ENCODE peak calls at places on chromosomes 5 and 9, in six cellular contexts. A is uterus; S is epithelial cell of esophagus; Z is NCI-H1417; P is M059J; O is T-helper 2 cell treated with Interferon-gamma antibody and Interleukin-4, amounts not matched to agents 5 μg/mL and 100 μg/mL, for 36 hours. T is an unnamed sample.

GRCh38 chr5:33340195-33340594 is 100.6 kb upstream of the TARS1 start:
- DNase-seq in A (no peak), S (no peak), Z (no peak), P (no peak), O (no peak), T (no peak)

GRCh38 chr5:169298193-169298592 is 2.7 kb downstream of the SLIT3 start:
- DNase-seq in A (no peak), S (peak; percentile 53), Z (no peak), P (no peak), O (no peak), T (no peak)

GRCh38 chr5:74201334-74202081 is 439.0 kb downstream of the ENC1 start:
- DNase-seq in A (no peak), S (peak; percentile 47), Z (peak; percentile 53), P (peak; percentile 92), O (peak; percentile 48), T (peak; percentile 32)

GRCh38 chr9:22044583-22044982 is 35.5 kb upstream of the CDKN2B start:
- DNase-seq in A (no peak), S (peak; percentile 88), Z (no peak), P (peak; percentile 92), O (no peak), T (no peak)

GRCh38 chr9:113579270-113580040 is 115.9 kb downstream of the RGS3 start:
- DNase-seq in A (no peak), S (no peak), Z (no peak), P (peak; percentile 71), O (no peak), T (no peak)

GRCh38 chr5:135266975-135267374 is 132.1 kb downstream of the MACROH2A1 start:
- DNase-seq in A (no peak), S (no peak), Z (no peak), P (peak; percentile 67), O (no peak), T (no peak)

GRCh38 chr9:89743576-89744254 is 138.9 kb downstream of the GADD45G start:
- DNase-seq in A (no peak), S (no peak), Z (no peak), P (no peak), O (peak; percentile 64), T (no peak)

GRCh38 chr5:77449981-77450380 is 42.1 kb downstream of the WDR41 start:
- DNase-seq in A (no peak), S (peak; percentile 23), Z (no peak), P (no peak), O (no peak), T (no peak)

GRCh38 chr9:137461316-137461662 is 2.2 kb upstream of the NSMF start:
- DNase-seq in A (peak; percentile 25), S (no peak), Z (no peak), P (no peak), O (no peak), T (peak; percentile 37)

GRCh38 chr5:144421411-144421810 is 250.7 kb downstream of the KCTD16 start:
- DNase-seq in A (no peak), S (peak; percentile 42), Z (no peak), P (peak; percentile 23), O (no peak), T (no peak)

GRCh38 chr9:131289301-131290038 is at the start of gene PLPP7:
- DNase-seq in A (peak; percentile 69), S (no peak), Z (no peak), P (peak; percentile 54), O (no peak), T (peak; percentile 73)

GRCh38 chr5:139565411-139566305 is 4.5 kb downstream of the UBE2D2 start:
- DNase-seq in A (no peak), S (no peak), Z (peak; percentile 69), P (peak; percentile 17), O (peak; percentile 22), T (no peak)

GRCh38 chr9:76732341-76732958 is 31.8 kb upstream of the PCA3 start:
- DNase-seq in A (no peak), S (no peak), Z (no peak), P (no peak), O (no peak), T (no peak)

GRCh38 chr5:147504001-147504400 is 5.9 kb downstream of the DPYSL3 start:
- DNase-seq in A (peak; percentile 40), S (peak; percentile 22), Z (peak; percentile 16), P (peak; percentile 73), O (no peak), T (no peak)

GRCh38 chr9:95771556-95772280 is 103.8 kb upstream of the ERCC6L2 start:
- DNase-seq in A (peak; percentile 30), S (no peak), Z (no peak), P (no peak), O (no peak), T (peak; percentile 66)

GRCh38 chr9:75451505-75451904 is 363.2 kb downstream of the OSTF1 start:
- DNase-seq in A (peak; percentile 58), S (no peak), Z (no peak), P (peak; percentile 61), O (no peak), T (no peak)

GRCh38 chr9:91777437-91777836 is 172.6 kb downstream of the ROR2 start:
- DNase-seq in A (no peak), S (no peak), Z (no peak), P (peak; percentile 51), O (no peak), T (no peak)

GRCh38 chr9:83220737-83221136 is 157.8 kb upstream of the RASEF start:
- DNase-seq in A (no peak), S (peak; percentile 87), Z (no peak), P (peak; percentile 86), O (peak; percentile 55), T (no peak)

GRCh38 chr9:447230-448025 is 232.8 kb downstream of the DOCK8 start:
- DNase-seq in A (no peak), S (peak; percentile 98), Z (no peak), P (peak; percentile 87), O (peak; percentile 74), T (no peak)

GRCh38 chr5:138542120-138542955 is 698 bp downstream of the ETF1 start:
- DNase-seq in A (no peak), S (no peak), Z (no peak), P (peak; percentile 24), O (no peak), T (no peak)

GRCh38 chr9:36316629-36317317 is 58.5 kb upstream of the GNE start:
- DNase-seq in A (no peak), S (no peak), Z (no peak), P (no peak), O (no peak), T (no peak)

GRCh38 chr9:36317766-36318165 is 59.5 kb upstream of the GNE start:
- DNase-seq in A (no peak), S (peak; percentile 92), Z (no peak), P (peak; percentile 49), O (no peak), T (no peak)

GRCh38 chr9:125439434-125440272 is 178.0 kb downstream of the GAPVD1 start:
- DNase-seq in A (no peak), S (no peak), Z (no peak), P (no peak), O (no peak), T (peak; percentile 16)

GRCh38 chr5:57780306-57780958 is 297.8 kb upstream of the ACTBL2 start:
- DNase-seq in A (no peak), S (no peak), Z (no peak), P (peak; percentile 76), O (no peak), T (no peak)

GRCh38 chr5:170151105-170151831 is 45.6 kb downstream of the FOXI1 start:
- DNase-seq in A (no peak), S (peak; percentile 91), Z (no peak), P (peak; percentile 95), O (no peak), T (no peak)

GRCh38 chr9:137761793-137762192 is 115.8 kb upstream of the CACNA1B start:
- DNase-seq in A (no peak), S (no peak), Z (no peak), P (no peak), O (no peak), T (peak; percentile 42)

GRCh38 chr9:99357575-99357974 is 135.5 kb downstream of the SEC61B start:
- DNase-seq in A (no peak), S (no peak), Z (no peak), P (peak; percentile 40), O (no peak), T (no peak)

GRCh38 chr5:147453901-147454814 is 55.7 kb downstream of the DPYSL3 start:
- DNase-seq in A (peak; percentile 91), S (peak; percentile 78), Z (peak; percentile 92), P (peak; percentile 86), O (peak; percentile 62), T (peak; percentile 94)

GRCh38 chr5:142280066-142281011 is 44.5 kb downstream of the SPRY4 start:
- DNase-seq in A (peak; percentile 58), S (no peak), Z (no peak), P (peak; percentile 43), O (no peak), T (peak; percentile 39)

GRCh38 chr5:39427225-39427624 is 2.4 kb upstream of the DAB2 start:
- DNase-seq in A (no peak), S (no peak), Z (no peak), P (peak; percentile 51), O (no peak), T (no peak)

GRCh38 chr9:127720865-127721227 is 5.0 kb downstream of the TTC16 start:
- DNase-seq in A (no peak), S (no peak), Z (no peak), P (no peak), O (no peak), T (no peak)

GRCh38 chr9:117772960-117773359 is 68.8 kb downstream of the TLR4 start:
- DNase-seq in A (no peak), S (peak; percentile 3), Z (no peak), P (peak; percentile 91), O (no peak), T (no peak)

GRCh38 chr9:34070601-34071340 is 22.1 kb upstream of the UBAP2 start:
- DNase-seq in A (no peak), S (peak; percentile 28), Z (no peak), P (no peak), O (no peak), T (peak; percentile 23)

GRCh38 chr5:165497707-165498106 is 1992.3 kb downstream of the MAT2B start:
- DNase-seq in A (no peak), S (peak; percentile 14), Z (no peak), P (peak; percentile 23), O (no peak), T (no peak)

GRCh38 chr5:32023816-32024215 is 150.3 kb downstream of the GOLPH3 start:
- DNase-seq in A (no peak), S (no peak), Z (no peak), P (no peak), O (no peak), T (no peak)

GRCh38 chr5:51033215-51033614 is 350.0 kb upstream of the ISL1 start:
- DNase-seq in A (no peak), S (peak; percentile 12), Z (peak; percentile 32), P (no peak), O (no peak), T (no peak)

T was measured in ovary.